ENCODE peak calls at places on chromosomes 13 and 19, in five cellular contexts. J is prostate gland, Y is vagina, A is NT2/D1, Z is Caco-2. N is an unnamed sample.

GRCh38 chr13:58300974-58301681 is 669.6 kb downstream of the PCDH17 start:
- DNase-seq in J (no peak), Y (no peak), A (no peak), Z (no peak), N (no peak)

GRCh38 chr19:57099199-57099661 is 20.6 kb upstream of the USP29 start:
- DNase-seq in J (peak), Y (no peak), A (peak), Z (no peak), N (no peak)

GRCh38 chr19:48023518-48023917 is 20.4 kb downstream of the CABP5 start:
- DNase-seq in J (no peak), Y (no peak), A (no peak), Z (no peak), N (no peak)

GRCh38 chr19:40519352-40520322 is 52.8 kb downstream of the SPTBN4 start:
- DNase-seq in J (no peak), Y (no peak), A (no peak), Z (no peak), N (no peak)

GRCh38 chr19:41960973-41961372 is 1.9 kb upstream of the RABAC1 start:
- DNase-seq in J (no peak), Y (no peak), A (no peak), Z (no peak), N (no peak)

GRCh38 chr19:3945838-3946237 is 13.0 kb downstream of the NMRK2 start:
- DNase-seq in J (no peak), Y (no peak), A (no peak), Z (no peak), N (no peak)

GRCh38 chr13:98141938-98142426 is 912 bp upstream of the FARP1 start:
- DNase-seq in J (peak), Y (no peak), A (no peak), Z (no peak), N (peak)

GRCh38 chr19:45130236-45130635 is 30.5 kb downstream of the NKPD1 start:
- DNase-seq in J (no peak), Y (no peak), A (no peak), Z (no peak), N (no peak)

GRCh38 chr19:44682807-44683206 is 11.5 kb downstream of the CEACAM19 start:
- DNase-seq in J (no peak), Y (no peak), A (no peak), Z (no peak), N (no peak)

GRCh38 chr19:15038304-15038703 is 11.0 kb upstream of the CASP14 start:
- DNase-seq in J (peak), Y (no peak), A (no peak), Z (no peak), N (peak)

GRCh38 chr19:41226053-41226873 is 7.2 kb downstream of the AXL start:
- DNase-seq in J (peak), Y (no peak), A (peak), Z (peak), N (peak)

GRCh38 chr19:46697142-46697960 is 19.6 kb downstream of the PRKD2 start:
- DNase-seq in J (peak), Y (no peak), A (peak), Z (peak), N (no peak)

GRCh38 chr13:49828452-49828851 is 36.0 kb upstream of the KPNA3 start:
- DNase-seq in J (no peak), Y (no peak), A (no peak), Z (no peak), N (no peak)

GRCh38 chr13:73339086-73339485 is 280.3 kb downstream of the KLF5 start:
- DNase-seq in J (no peak), Y (no peak), A (no peak), Z (no peak), N (no peak)

GRCh38 chr13:108624108-108624507 is 5.3 kb upstream of the MYO16 start:
- DNase-seq in J (no peak), Y (no peak), A (no peak), Z (no peak), N (no peak)

GRCh38 chr13:78323848-78324247 is 279.5 kb downstream of the POU4F1 start:
- DNase-seq in J (no peak), Y (no peak), A (no peak), Z (no peak), N (peak)

GRCh38 chr19:17762505-17763229 is 11.4 kb downstream of the FCHO1 start:
- DNase-seq in J (no peak), Y (no peak), A (no peak), Z (peak), N (peak)

GRCh38 chr19:53772943-53773342 is 51.2 kb downstream of the NLRP12 start:
- DNase-seq in J (peak), Y (no peak), A (peak), Z (peak), N (peak)

GRCh38 chr13:49938274-49938673 is 2.1 kb upstream of the SPRYD7 start:
- DNase-seq in J (no peak), Y (no peak), A (no peak), Z (no peak), N (no peak)

GRCh38 chr13:42612021-42612765 is 38.2 kb downstream of the TNFSF11 start:
- DNase-seq in J (no peak), Y (no peak), A (no peak), Z (no peak), N (no peak)

GRCh38 chr19:40512473-40513344 is 45.9 kb downstream of the SPTBN4 start:
- DNase-seq in J (no peak), Y (no peak), A (no peak), Z (no peak), N (no peak)

GRCh38 chr19:2654585-2654861 is 48.0 kb downstream of the GNG7 start:
- DNase-seq in J (no peak), Y (no peak), A (no peak), Z (no peak), N (no peak)

GRCh38 chr19:58021541-58022282 is 12.1 kb upstream of the ZSCAN1 start:
- DNase-seq in J (peak), Y (no peak), A (peak), Z (no peak), N (peak)

GRCh38 chr19:18648971-18649310 is 12.1 kb downstream of the KLHL26 start:
- DNase-seq in J (no peak), Y (no peak), A (no peak), Z (no peak), N (no peak)

GRCh38 chr19:807627-808175 is 10.4 kb downstream of the PTBP1 start:
- DNase-seq in J (no peak), Y (no peak), A (no peak), Z (no peak), N (no peak)

GRCh38 chr13:32086366-32086765 is 54.8 kb downstream of the FRY start:
- DNase-seq in J (no peak), Y (no peak), A (no peak), Z (no peak), N (no peak)

GRCh38 chr19:46828484-46828883 is 22.2 kb downstream of the AP2S1 start:
- DNase-seq in J (no peak), Y (no peak), A (no peak), Z (no peak), N (no peak)

GRCh38 chr13:106172176-106172905 is 363.1 kb downstream of the EFNB2 start:
- DNase-seq in J (no peak), Y (no peak), A (no peak), Z (no peak), N (no peak)

GRCh38 chr19:4633140-4633967 is 6.0 kb upstream of the TNFAIP8L1 start:
- DNase-seq in J (no peak), Y (no peak), A (no peak), Z (peak), N (no peak)

GRCh38 chr13:97212540-97213146 is 9.5 kb upstream of the MBNL2 start:
- DNase-seq in J (no peak), Y (no peak), A (no peak), Z (no peak), N (peak)

GRCh38 chr13:101634142-101634541 is 181.7 kb downstream of the ITGBL1 start:
- DNase-seq in J (no peak), Y (no peak), A (no peak), Z (no peak), N (no peak)

GRCh38 chr19:49468746-49469447 is 5.1 kb upstream of the FLT3LG start:
- DNase-seq in J (peak), Y (no peak), A (no peak), Z (peak), N (peak)

GRCh38 chr13:31012285-31013024 is 80.0 kb downstream of the TEX26 start:
- DNase-seq in J (no peak), Y (no peak), A (peak), Z (no peak), N (peak)

GRCh38 chr13:51922771-51923480 is 61.2 kb downstream of the CCDC70 start:
- DNase-seq in J (no peak), Y (peak), A (no peak), Z (peak), N (no peak)

DNA sequence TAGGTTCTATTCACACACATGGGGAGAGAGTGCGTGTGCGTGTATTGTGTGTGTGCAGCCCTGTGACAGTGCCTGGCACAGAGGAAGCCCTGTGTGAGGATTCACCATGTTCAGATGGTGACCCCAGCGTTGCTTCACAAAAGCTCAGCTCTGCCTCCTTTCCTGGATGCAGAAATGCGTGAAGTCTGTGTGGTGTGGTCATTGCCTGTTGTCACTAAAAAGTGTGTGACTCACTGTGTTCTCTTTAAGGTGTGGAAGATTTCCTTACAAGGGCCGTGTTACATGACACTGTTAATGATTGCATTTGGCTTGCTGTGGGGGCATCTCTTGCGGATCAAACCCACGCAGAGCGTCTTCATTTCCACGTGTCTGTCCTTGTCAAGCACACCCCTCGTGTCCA is 19.5 kb upstream of the DCUN1D2 start:
- DNase-seq in J (no peak), Y (no peak), A (no peak), Z (no peak), N (no peak)
- H3K4me3 ChIP-seq in J (no peak), Y (no peak), A (no peak), Z (no peak), N (no peak)

GRCh38 chr19:13002389-13002898 is 7.2 kb downstream of the NFIX start:
- DNase-seq in J (peak), Y (no peak), A (no peak), Z (no peak), N (no peak)
- H3K4me3 ChIP-seq in J (peak), Y (peak), A (no peak), Z (no peak), N (no peak)

DNA sequence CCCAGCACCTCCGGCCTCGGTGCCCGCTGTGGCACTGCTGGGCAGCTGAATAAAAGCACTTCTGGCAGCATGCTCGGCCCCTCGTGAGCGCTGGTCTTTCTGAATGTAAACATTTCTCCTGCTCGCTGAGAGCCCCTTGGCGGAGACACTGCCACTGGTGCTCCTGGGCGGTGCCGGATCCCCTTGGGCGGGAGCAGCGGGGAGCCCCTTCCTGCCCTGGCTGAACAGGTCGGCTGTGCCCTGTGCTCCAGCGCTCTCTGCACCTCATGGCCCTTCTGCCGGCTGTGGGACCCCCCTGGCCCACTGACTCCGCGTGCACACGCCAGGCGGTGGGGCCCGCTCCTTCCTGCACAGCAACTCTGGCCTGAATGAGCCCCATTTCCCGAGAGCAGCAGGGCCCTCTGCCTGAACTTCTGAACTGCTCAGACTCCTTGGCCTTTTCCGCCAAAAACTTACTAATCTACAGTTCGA is 14.0 kb downstream of the RB1 start:
- DNase-seq in J (no peak), Y (no peak), A (no peak), Z (no peak), N (no peak)
- H3K4me3 ChIP-seq in J (no peak), Y (no peak), A (no peak), Z (no peak), N (no peak)

GRCh38 chr13:20528451-20528850 is 2.8 kb upstream of the CRYL1 start:
- DNase-seq in J (no peak), Y (no peak), A (no peak), Z (no peak), N (no peak)

GRCh38 chr13:20526664-20527063 is 1.0 kb upstream of the CRYL1 start:
- DNase-seq in J (no peak), Y (no peak), A (no peak), Z (no peak), N (no peak)

GRCh38 chr13:20521388-20521787 is 4.3 kb downstream of the CRYL1 start:
- DNase-seq in J (no peak), Y (no peak), A (no peak), Z (no peak), N (no peak)

GRCh38 chr13:20525601-20526544 is at the start of gene CRYL1:
- DNase-seq in J (peak), Y (no peak), A (no peak), Z (peak), N (peak)

GRCh38 chr13:20525144-20525600 is 485 bp downstream of the CRYL1 start:
- DNase-seq in J (peak), Y (no peak), A (no peak), Z (no peak), N (no peak)
- H3K4me3 ChIP-seq in J (peak), Y (peak), A (peak), Z (peak), N (peak)

N was measured in PC-9.